ENCODE peak calls at places on chromosome 6, in four cellular contexts. E is astrocyte of the spinal cord; X is stimulated activated CD4-positive, alpha-beta T cell treated with anti-CD3 and anti-CD28 coated beads, Interleukin-12 subunit alpha, Interleukin-12 subunit beta, amount 100 ng/mL, for 48 hours; N is cardiac fibroblast. L is an unnamed sample.

GRCh38 chr6:35415065-35415880 is 36.9 kb upstream of the FANCE start:
- DNase-seq in E (peak), N (peak), X (no peak), L (peak)

GRCh38 chr6:104344223-104344622 is 515.5 kb downstream of the HACE1 start:
- DNase-seq in N (no peak), E (no peak), X (no peak), L (no peak)

GRCh38 chr6:16498237-16498636 is 259.9 kb downstream of the GMPR start:
- DNase-seq in X (no peak), E (no peak), N (no peak), L (no peak)

GRCh38 chr6:106199998-106200397 is 113.9 kb downstream of the PRDM1 start:
- DNase-seq in X (no peak), N (peak), E (peak), L (peak)

GRCh38 chr6:169172435-169172834 is 81.2 kb downstream of the THBS2 start:
- DNase-seq in N (peak), X (no peak), E (peak), L (peak)

GRCh38 chr6:157406666-157407065 is 25.7 kb downstream of the ZDHHC14 start:
- DNase-seq in E (no peak), X (no peak), N (no peak), L (no peak)

GRCh38 chr6:52983159-52983848 is 11.8 kb downstream of the GSTA4 start:
- DNase-seq in X (no peak), E (no peak), N (no peak), L (no peak)

GRCh38 chr6:55058682-55059081 is 115.6 kb upstream of the HCRTR2 start:
- DNase-seq in N (no peak), X (no peak), E (no peak), L (no peak)

GRCh38 chr6:142374090-142374783 is 72.4 kb downstream of the ADGRG6 start:
- DNase-seq in N (no peak), X (no peak), E (no peak), L (no peak)

GRCh38 chr6:168132531-168133184 is 53.6 kb upstream of the FRMD1 start:
- DNase-seq in E (peak), X (no peak), N (peak), L (peak)

GRCh38 chr6:68400396-68400795 is 234.7 kb upstream of the ADGRB3 start:
- DNase-seq in N (no peak), E (no peak), X (no peak), L (no peak)

GRCh38 chr6:26157150-26157837 is 70.1 kb downstream of the HFE start:
- DNase-seq in N (no peak), E (no peak), X (peak), L (no peak)

GRCh38 chr6:104940238-104940880 is 16.5 kb upstream of the LIN28B start:
- DNase-seq in E (no peak), N (no peak), X (no peak), L (no peak)

GRCh38 chr6:3471711-3472110 is 14.9 kb upstream of the SLC22A23 start:
- DNase-seq in E (peak), X (no peak), N (peak), L (peak)

GRCh38 chr6:169779896-169780295 is 28.5 kb downstream of the ERMARD start:
- DNase-seq in X (no peak), E (no peak), N (no peak), L (no peak)